ENCODE peak calls at places on chromosomes 6 and 20, in seven cellular contexts. K is CD8-positive, alpha-beta T cell; T is AG04449; F is endothelial cell; B is A549; U is fibroblast of the aortic adventitia; Y is fibroblast of mammary gland. E is an unnamed sample.

GRCh38 chr6:35213824-35214756 is at the start of gene SCUBE3:
- DNase-seq in F (peak), B (no peak), K (no peak), U (peak), Y (peak), T (no peak), E (peak)

GRCh38 chr6:16388488-16388887 is 150.1 kb downstream of the GMPR start:
- DNase-seq in Y (no peak), B (no peak), T (no peak), F (no peak), K (no peak), U (no peak), E (no peak)

GRCh38 chr20:23257848-23258746 is 92.5 kb upstream of the NXT1 start:
- DNase-seq in Y (peak), B (no peak), U (peak), F (no peak), T (peak), K (no peak), E (no peak)

GRCh38 chr6:27672113-27672799 is 199.4 kb upstream of the ZNF184 start:
- DNase-seq in U (peak), Y (peak), K (no peak), B (peak), T (peak), F (peak), E (no peak)

GRCh38 chr6:120996340-120996739 is 337.9 kb downstream of the TBC1D32 start:
- DNase-seq in Y (no peak), F (no peak), T (no peak), B (no peak), K (no peak), U (no peak), E (no peak)

GRCh38 chr20:62743777-62744317 is 35.2 kb downstream of the NTSR1 start:
- DNase-seq in F (no peak), Y (no peak), B (no peak), T (no peak), K (no peak), U (no peak), E (no peak)

GRCh38 chr6:144215402-144215931 is 65.2 kb downstream of the STX11 start:
- DNase-seq in U (peak), Y (peak), T (no peak), F (no peak), B (no peak), K (peak), E (peak)

GRCh38 chr6:142187209-142187608 is 40.1 kb downstream of the VTA1 start:
- DNase-seq in Y (peak), F (no peak), U (peak), B (peak), K (no peak), T (no peak), E (no peak)

GRCh38 chr6:47248446-47248845 is 61.3 kb downstream of the TNFRSF21 start:
- DNase-seq in U (no peak), B (no peak), K (no peak), F (no peak), T (no peak), Y (no peak), E (no peak)

GRCh38 chr6:107509506-107509905 is 19.6 kb downstream of the SOBP start:
- DNase-seq in B (no peak), T (peak), Y (no peak), U (peak), K (no peak), F (no peak), E (no peak)

GRCh38 chr6:137680678-137681346 is 186.2 kb upstream of the TNFAIP3 start:
- DNase-seq in F (no peak), U (peak), K (no peak), Y (peak), T (no peak), B (peak), E (no peak)

GRCh38 chr20:17881741-17882064 is 86.9 kb downstream of the SNX5 start:
- DNase-seq in Y (no peak), T (no peak), U (no peak), K (no peak), B (no peak), F (no peak), E (no peak)

GRCh38 chr20:36613974-36614373 is 8.4 kb downstream of the RAB5IF start:
- DNase-seq in K (no peak), U (no peak), Y (no peak), B (no peak), F (no peak), T (no peak), E (no peak)

GRCh38 chr20:38109657-38110524 is 55.2 kb downstream of the TGM2 start:
- DNase-seq in Y (peak), T (peak), U (peak), B (peak), F (no peak), K (no peak), E (no peak)

GRCh38 chr20:21102691-21103311 is 3.4 kb downstream of the LINC00237 start:
- DNase-seq in U (no peak), K (peak), F (peak), Y (no peak), T (no peak), B (no peak), E (no peak)

GRCh38 chr20:51930775-51931174 is 128.5 kb upstream of the SALL4 start:
- DNase-seq in K (no peak), T (no peak), B (peak), Y (peak), U (peak), F (no peak), E (no peak)

GRCh38 chr6:157885211-157885788 is 62.3 kb downstream of the SNX9 start:
- DNase-seq in Y (no peak), U (no peak), K (peak), B (no peak), T (no peak), F (no peak), E (no peak)

GRCh38 chr20:24451428-24451827 is 18.0 kb upstream of the SYNDIG1 start:
- DNase-seq in F (no peak), U (no peak), Y (no peak), K (no peak), B (no peak), T (no peak), E (no peak)

GRCh38 chr6:140663772-140664171 is 1289.3 kb upstream of the CITED2 start:
- DNase-seq in K (no peak), F (no peak), B (no peak), U (no peak), T (no peak), Y (no peak), E (no peak)

GRCh38 chr6:36381502-36382389 is 5.7 kb downstream of the ETV7 start:
- DNase-seq in Y (no peak), K (no peak), B (no peak), U (no peak), F (no peak), T (no peak), E (no peak)

GRCh38 chr6:167572841-167573271 is 248.0 kb downstream of the TTLL2 start:
- DNase-seq in K (no peak), B (no peak), U (no peak), T (no peak), Y (no peak), F (no peak), E (no peak)

GRCh38 chr6:45522486-45522885 is 144.8 kb upstream of the SUPT3H start:
- DNase-seq in B (no peak), F (no peak), K (no peak), Y (no peak), U (no peak), T (no peak), E (peak)

GRCh38 chr6:162239330-162239729 is 488.2 kb downstream of the PRKN start:
- DNase-seq in U (no peak), Y (no peak), B (no peak), F (no peak), T (no peak), K (no peak), E (no peak)

GRCh38 chr6:16239090-16239797 is 857 bp downstream of the GMPR start:
- DNase-seq in B (no peak), Y (no peak), K (peak), F (peak), U (peak), T (no peak), E (no peak)

GRCh38 chr6:163405412-163406309 is 8.9 kb upstream of the QKI start:
- DNase-seq in F (no peak), T (no peak), Y (peak), U (peak), B (no peak), K (no peak), E (no peak)

GRCh38 chr6:1652842-1653241 is 43.1 kb downstream of the FOXC1 start:
- DNase-seq in K (no peak), Y (no peak), B (no peak), U (no peak), T (no peak), F (no peak), E (no peak)

GRCh38 chr20:32585519-32586127 is 490 bp upstream of the NOL4L start:
- DNase-seq in K (no peak), F (no peak), U (no peak), B (no peak), Y (no peak), T (no peak), E (no peak)

GRCh38 chr6:14511192-14511591 is 393.6 kb downstream of the CD83 start:
- DNase-seq in F (no peak), U (peak), K (no peak), B (no peak), Y (no peak), T (no peak), E (no peak)

GRCh38 chr6:75418233-75418632 is 75.4 kb downstream of the FILIP1 start:
- DNase-seq in F (no peak), B (peak), K (no peak), Y (peak), T (no peak), U (no peak), E (no peak)

GRCh38 chr6:5525209-5525608 is 263.9 kb downstream of the FARS2 start:
- DNase-seq in F (no peak), U (peak), B (no peak), Y (peak), K (no peak), T (peak), E (no peak)

GRCh38 chr6:39961178-39961577 is 26.9 kb upstream of the MOCS1 start:
- DNase-seq in K (no peak), B (no peak), Y (peak), T (no peak), U (no peak), F (no peak), E (no peak)

GRCh38 chr6:15036690-15037245 is 209.1 kb upstream of the JARID2 start:
- DNase-seq in T (no peak), U (no peak), Y (no peak), B (no peak), K (no peak), F (no peak), E (no peak)

GRCh38 chr6:102763886-102764285 is 1370.4 kb downstream of the GRIK2 start:
- DNase-seq in K (no peak), U (no peak), Y (no peak), T (no peak), F (no peak), B (no peak), E (no peak)

GRCh38 chr6:82701341-82701740 is 337.7 kb downstream of the TPBG start:
- DNase-seq in K (no peak), Y (no peak), B (no peak), U (no peak), F (no peak), T (no peak), E (no peak)

GRCh38 chr20:44582321-44583025 is at the start of gene PKIG:
- DNase-seq in Y (peak), B (no peak), U (peak), K (no peak), T (peak), F (peak), E (no peak)

GRCh38 chr6:133407320-133408100 is 166.4 kb downstream of the EYA4 start:
- DNase-seq in F (no peak), B (no peak), T (no peak), K (no peak), Y (no peak), U (no peak), E (no peak)

GRCh38 chr20:50519036-50519780 is 9.0 kb downstream of the PTPN1 start:
- DNase-seq in T (no peak), F (no peak), Y (no peak), K (no peak), U (no peak), B (no peak), E (no peak)

GRCh38 chr20:15265910-15266309 is 928.5 kb upstream of the FLRT3 start:
- DNase-seq in F (no peak), Y (no peak), U (no peak), B (no peak), T (no peak), K (no peak), E (no peak)
- TF ChIP-seq CTCF in F (no peak), Y (no peak), U (no peak), B (no peak), T (no peak), K (no peak), E (no peak)

DNA sequence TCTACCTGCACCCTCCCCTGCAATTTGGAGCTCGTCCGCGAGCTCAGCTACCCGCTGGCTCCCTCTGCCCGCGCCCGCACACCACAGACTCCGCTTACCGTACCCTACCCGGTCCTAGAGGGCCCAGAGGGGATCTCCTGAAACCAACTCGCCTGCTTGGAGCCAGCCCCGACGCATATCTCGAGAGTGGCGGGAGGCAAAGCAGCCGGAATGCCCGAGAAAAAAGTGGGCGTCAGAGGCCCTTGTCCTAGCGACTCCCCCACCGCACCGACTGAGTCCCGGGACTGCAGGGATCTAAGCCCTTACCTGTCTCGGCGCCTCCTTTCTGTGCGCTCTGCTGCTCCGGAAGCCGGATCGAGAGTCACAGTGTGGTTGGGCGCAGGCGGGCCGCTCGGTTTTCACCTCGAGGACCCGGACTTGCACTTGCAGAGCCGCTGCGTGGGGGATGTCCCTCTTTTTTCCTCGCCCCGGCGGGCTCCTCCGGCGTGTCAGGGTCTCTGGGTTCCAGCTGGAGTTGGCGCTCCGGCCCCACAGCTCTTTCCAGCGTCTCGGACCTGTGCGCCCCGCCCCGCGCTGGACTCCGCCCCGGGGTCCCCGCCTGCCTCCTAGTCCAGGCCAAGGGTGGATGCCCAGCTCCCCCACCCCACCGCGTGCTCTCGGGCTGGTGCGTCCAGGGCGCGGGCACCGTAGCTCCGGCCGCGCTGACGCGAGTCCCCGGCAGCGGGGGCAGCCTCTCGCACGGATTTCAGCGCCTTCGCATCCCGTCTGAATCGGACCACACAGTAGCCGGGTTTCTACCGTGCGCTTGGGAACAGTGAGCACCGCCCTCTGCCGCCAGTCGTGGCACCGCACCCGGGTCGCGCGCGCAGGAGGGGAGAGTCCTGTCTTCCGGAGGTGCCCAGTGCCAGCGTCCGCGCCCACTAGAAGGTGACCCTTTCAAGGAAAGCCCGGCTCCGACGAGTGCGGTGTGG is at the start of gene PROKR2:
- DNase-seq in K (no peak), U (no peak), Y (no peak), B (no peak), T (no peak), F (peak), E (no peak)
- TF ChIP-seq CTCF in K (no peak), U (no peak), Y (no peak), B (no peak), T (no peak), F (no peak), E (no peak)

GRCh38 chr6:44074383-44075136 is 52.7 kb downstream of the MRPL14 start:
- DNase-seq in B (peak), T (no peak), F (peak), K (peak), Y (peak), U (peak), E (peak)

GRCh38 chr6:44075137-44076015 is 51.9 kb downstream of the MRPL14 start:
- DNase-seq in B (no peak), T (no peak), F (no peak), U (no peak), K (no peak), Y (no peak), E (no peak)

GRCh38 chr6:44072452-44072958 is 54.7 kb downstream of the MRPL14 start:
- DNase-seq in U (no peak), Y (no peak), K (no peak), T (no peak), F (no peak), B (no peak), E (no peak)

GRCh38 chr6:44072959-44073611 is 54.2 kb downstream of the MRPL14 start:
- DNase-seq in T (no peak), F (peak), B (peak), K (peak), Y (peak), U (peak), E (peak)

DNA sequence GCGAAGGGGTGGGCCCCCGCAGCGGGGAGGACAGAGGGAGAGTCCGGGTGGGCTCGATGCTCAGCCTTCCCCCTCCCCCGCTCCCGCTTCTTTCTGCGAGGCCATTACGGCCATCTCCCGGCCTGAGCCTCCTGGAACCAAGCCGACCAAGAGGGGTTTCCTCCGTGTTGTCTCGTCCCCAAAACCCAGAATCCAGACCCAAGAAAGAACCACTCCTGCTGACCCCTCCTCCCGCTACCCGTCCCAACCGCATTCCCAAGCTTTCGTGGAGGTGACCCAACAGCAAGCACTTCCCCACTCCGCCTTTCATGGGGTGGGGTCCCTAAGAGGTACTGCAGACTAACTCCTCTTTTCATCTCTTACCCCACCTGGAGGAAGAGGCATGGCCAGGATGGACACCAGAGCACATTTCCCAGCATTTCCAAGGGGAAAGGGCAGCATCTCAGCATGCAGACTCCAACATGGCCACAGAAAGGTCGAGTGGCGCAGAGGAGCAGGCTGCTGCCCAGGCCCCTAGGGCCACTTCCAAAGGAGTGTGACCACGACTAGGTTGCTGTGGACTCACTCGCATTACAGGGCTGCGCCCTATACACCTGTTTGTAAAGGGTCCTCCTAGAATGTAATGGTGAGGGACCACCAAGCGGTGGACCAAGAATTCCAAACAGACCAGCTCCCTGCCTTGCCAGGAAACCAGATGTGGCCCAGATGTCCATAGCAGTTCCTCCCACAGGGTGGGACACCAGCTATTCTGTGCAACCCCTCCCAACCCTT is 53.5 kb downstream of the MRPL14 start:
- DNase-seq in B (no peak), F (no peak), U (peak), K (no peak), T (no peak), Y (peak), E (peak)
- TF ChIP-seq CTCF in B (no peak), F (no peak), U (peak), K (no peak), T (no peak), Y (peak), E (no peak)

DNA sequence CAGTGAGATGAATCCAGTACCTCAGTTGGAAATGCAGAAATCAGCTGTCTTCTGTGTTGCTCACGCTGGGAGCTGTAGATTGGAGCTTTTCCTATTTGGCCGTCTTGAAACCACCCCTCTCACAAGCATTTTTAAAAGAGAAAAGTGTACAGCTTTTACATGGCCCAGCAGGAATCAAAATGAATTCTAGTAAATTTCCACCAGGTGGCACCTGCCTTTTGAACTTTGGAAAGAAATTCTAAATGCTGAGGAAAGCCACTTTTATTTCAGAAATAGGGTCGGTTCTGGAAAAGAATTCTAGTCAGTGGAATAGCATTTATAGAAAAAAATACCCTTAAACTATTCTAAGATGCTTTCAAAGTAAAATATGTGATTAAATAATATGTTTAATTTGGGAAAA is 647.8 kb downstream of the CD109 start:
- DNase-seq in U (peak), Y (peak), F (no peak), K (no peak), T (no peak), B (peak), E (no peak)
- TF ChIP-seq CTCF in U (peak), Y (peak), F (no peak), K (no peak), T (peak), B (peak), E (no peak)

GRCh38 chr6:86615299-86615698 is 322.0 kb upstream of the HTR1E start:
- DNase-seq in F (no peak), U (no peak), B (no peak), T (no peak), Y (no peak), K (no peak), E (no peak)

DNA sequence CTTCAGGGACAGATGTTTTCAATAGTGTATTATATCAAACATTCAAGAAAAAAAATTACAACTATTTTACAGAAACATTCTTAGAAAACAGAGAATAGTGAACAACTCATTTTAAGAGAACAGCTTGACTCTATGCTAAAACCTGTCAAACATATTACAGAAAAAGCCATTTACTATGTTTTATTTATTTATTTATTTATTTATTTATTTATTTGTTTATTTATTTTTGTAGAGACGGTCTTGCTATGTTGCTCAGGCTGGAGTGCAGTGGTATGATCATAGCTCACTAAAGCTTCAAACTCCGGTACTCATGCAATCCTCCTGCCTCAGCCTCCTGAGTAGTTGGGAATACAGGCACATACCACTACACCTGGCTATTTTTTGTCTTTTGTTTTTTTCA is 317.9 kb upstream of the HTR1E start:
- DNase-seq in Y (no peak), K (no peak), F (no peak), U (no peak), T (no peak), B (no peak), E (no peak)
- TF ChIP-seq CTCF in Y (no peak), K (no peak), F (no peak), U (no peak), T (no peak), B (no peak), E (no peak)